ENCODE peak calls at places on chromosomes 6 and 20, in seven cellular contexts. One of them, this sample, is unnamed.

GRCh38 chr6:13181398-13181797 is 146.9 kb downstream of the TBC1D7 start:
- DNase-seq in MM.1S: no peak
- DNase-seq in stomach: no peak
- DNase-seq in GM23248: no peak
- DNase-seq in H7: no peak
- DNase-seq in sigmoid colon: no peak
- DNase-seq in psoas muscle: no peak
- DNase-seq in this sample: no peak

GRCh38 chr20:54180931-54181330 is 7.1 kb upstream of the CYP24A1 start:
- DNase-seq in psoas muscle: no peak
- DNase-seq in sigmoid colon: no peak
- DNase-seq in MM.1S: no peak
- DNase-seq in stomach: no peak
- DNase-seq in H7: no peak
- DNase-seq in GM23248: no peak
- DNase-seq in this sample: no peak

GRCh38 chr6:11231108-11231463 is 1.4 kb downstream of the NEDD9 start:
- DNase-seq in MM.1S: no peak
- DNase-seq in stomach: no peak
- DNase-seq in GM23248: no peak
- DNase-seq in sigmoid colon: no peak
- DNase-seq in H7: no peak
- DNase-seq in psoas muscle: no peak
- DNase-seq in this sample: no peak

GRCh38 chr6:111871725-111872520 is 1.3 kb downstream of the FYN start:
- DNase-seq in MM.1S: no peak
- DNase-seq in stomach: no peak
- DNase-seq in GM23248: peak; percentile 59
- DNase-seq in sigmoid colon: peak; percentile 72
- DNase-seq in psoas muscle: no peak
- DNase-seq in H7: no peak
- DNase-seq in this sample: no peak

GRCh38 chr6:15874351-15874750 is 211.5 kb upstream of the DTNBP1 start:
- DNase-seq in MM.1S: no peak
- DNase-seq in GM23248: no peak
- DNase-seq in sigmoid colon: no peak
- DNase-seq in stomach: no peak
- DNase-seq in H7: no peak
- DNase-seq in psoas muscle: no peak
- DNase-seq in this sample: no peak

GRCh38 chr20:51382986-51383821 is 159.3 kb downstream of the NFATC2 start:
- DNase-seq in GM23248: peak; percentile 58
- DNase-seq in H7: no peak
- DNase-seq in psoas muscle: no peak
- DNase-seq in sigmoid colon: peak; percentile 72
- DNase-seq in MM.1S: no peak
- DNase-seq in stomach: peak; percentile 71
- DNase-seq in this sample: peak; percentile 68

GRCh38 chr6:130500693-130501092 is 134.9 kb downstream of the TMEM200A start:
- DNase-seq in GM23248: peak; percentile 88
- DNase-seq in sigmoid colon: no peak
- DNase-seq in MM.1S: no peak
- DNase-seq in stomach: no peak
- DNase-seq in psoas muscle: no peak
- DNase-seq in H7: no peak
- DNase-seq in this sample: no peak

GRCh38 chr6:6751197-6751596 is 162.7 kb downstream of the LY86 start:
- DNase-seq in H7: no peak
- DNase-seq in GM23248: no peak
- DNase-seq in MM.1S: no peak
- DNase-seq in sigmoid colon: no peak
- DNase-seq in psoas muscle: no peak
- DNase-seq in stomach: no peak
- DNase-seq in this sample: no peak

GRCh38 chr20:9223296-9223695 is 154.4 kb downstream of the PLCB4 start:
- DNase-seq in MM.1S: peak; percentile 50
- DNase-seq in psoas muscle: no peak
- DNase-seq in stomach: no peak
- DNase-seq in GM23248: no peak
- DNase-seq in sigmoid colon: no peak
- DNase-seq in H7: no peak
- DNase-seq in this sample: no peak

GRCh38 chr6:124795879-124796838 is 166.1 kb upstream of the RNF217 start:
- DNase-seq in MM.1S: peak; percentile 12
- DNase-seq in H7: peak; percentile 22
- DNase-seq in stomach: no peak
- DNase-seq in psoas muscle: no peak
- DNase-seq in GM23248: peak; percentile 25
- DNase-seq in sigmoid colon: no peak
- DNase-seq in this sample: peak; percentile 6

GRCh38 chr20:6614836-6615235 is 152.7 kb upstream of the BMP2 start:
- DNase-seq in GM23248: no peak
- DNase-seq in sigmoid colon: no peak
- DNase-seq in MM.1S: no peak
- DNase-seq in psoas muscle: no peak
- DNase-seq in stomach: no peak
- DNase-seq in H7: no peak
- DNase-seq in this sample: no peak

GRCh38 chr6:32946893-32947292 is 6.0 kb downstream of the HLA-DMA start:
- DNase-seq in MM.1S: no peak
- DNase-seq in stomach: no peak
- DNase-seq in sigmoid colon: no peak
- DNase-seq in psoas muscle: no peak
- DNase-seq in GM23248: no peak
- DNase-seq in H7: no peak
- DNase-seq in this sample: no peak

GRCh38 chr6:32944265-32944664 is 3.4 kb upstream of the HLA-DMB start:
- DNase-seq in psoas muscle: no peak
- DNase-seq in stomach: peak; percentile 45
- DNase-seq in sigmoid colon: no peak
- DNase-seq in H7: no peak
- DNase-seq in MM.1S: peak; percentile 80
- DNase-seq in GM23248: no peak
- DNase-seq in this sample: no peak

GRCh38 chr6:32943864-32944263 is 3.0 kb upstream of the HLA-DMB start:
- DNase-seq in sigmoid colon: no peak
- DNase-seq in MM.1S: no peak
- DNase-seq in stomach: no peak
- DNase-seq in H7: no peak
- DNase-seq in GM23248: no peak
- DNase-seq in psoas muscle: no peak
- DNase-seq in this sample: no peak

GRCh38 chr6:32945953-32946352 is 5.1 kb upstream of the HLA-DMB start:
- DNase-seq in GM23248: no peak
- DNase-seq in MM.1S: no peak
- DNase-seq in sigmoid colon: no peak
- DNase-seq in H7: no peak
- DNase-seq in stomach: no peak
- DNase-seq in psoas muscle: no peak
- DNase-seq in this sample: no peak

GRCh38 chr6:32945106-32945761 is 4.4 kb upstream of the HLA-DMB start:
- DNase-seq in GM23248: peak; percentile 35
- DNase-seq in H7: no peak
- DNase-seq in sigmoid colon: no peak
- DNase-seq in stomach: no peak
- DNase-seq in psoas muscle: no peak
- DNase-seq in MM.1S: no peak
- DNase-seq in this sample: no peak
- H3K4me3 ChIP-seq in GM23248: no peak overlapping the region
- H3K4me3 ChIP-seq in H7: no peak overlapping the region
- H3K4me3 ChIP-seq in sigmoid colon: no peak overlapping the region
- H3K4me3 ChIP-seq in stomach: no peak overlapping the region
- H3K4me3 ChIP-seq in psoas muscle: no peak overlapping the region
- H3K4me3 ChIP-seq in MM.1S: no peak overlapping the region
- H3K4me3 ChIP-seq in this sample: no peak overlapping the region

DNA sequence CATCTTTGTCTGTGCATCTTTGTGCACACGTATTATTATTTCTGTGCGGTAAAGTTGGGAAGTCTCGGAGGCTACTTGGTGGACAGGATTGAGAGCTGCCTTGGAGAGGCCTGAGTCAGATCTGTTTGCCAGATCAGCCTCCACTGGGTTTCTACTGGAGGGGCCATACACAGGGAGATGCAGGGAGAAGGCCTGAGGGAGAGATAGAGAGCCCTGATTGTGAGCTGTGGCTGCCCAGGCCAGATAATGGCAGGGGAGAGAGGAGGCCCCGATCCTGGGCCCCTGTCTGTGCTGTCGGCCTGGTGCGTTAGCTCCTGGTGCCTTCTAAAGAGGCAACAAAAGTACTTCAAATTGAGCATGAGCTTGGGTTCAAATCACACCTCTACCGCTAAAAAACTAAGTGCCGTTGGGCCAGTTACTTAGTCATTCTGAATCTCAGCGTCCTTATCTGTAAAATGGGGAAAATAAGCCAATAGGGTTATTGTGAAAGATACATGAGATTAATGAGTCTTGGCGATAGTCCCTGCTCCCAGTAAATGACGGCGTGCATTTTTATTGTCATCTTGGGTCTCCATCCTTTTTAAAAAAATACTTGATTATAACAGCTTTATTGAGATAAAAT is 27.6 kb upstream of the ADA start:
- DNase-seq in stomach: no peak
- DNase-seq in H7: no peak
- DNase-seq in MM.1S: no peak
- DNase-seq in GM23248: no peak
- DNase-seq in psoas muscle: no peak
- DNase-seq in sigmoid colon: no peak
- DNase-seq in this sample: no peak
- H3K36me3 ChIP-seq in stomach: no peaks in the 10 kb centered on the region
- H3K36me3 ChIP-seq in H7: no peaks in the 10 kb centered on the region
- H3K36me3 ChIP-seq in MM.1S: no peaks in the 10 kb centered on the region
- H3K36me3 ChIP-seq in GM23248: no peaks in the 10 kb centered on the region
- H3K36me3 ChIP-seq in psoas muscle: no peaks in the 10 kb centered on the region
- H3K36me3 ChIP-seq in sigmoid colon: no peaks in the 10 kb centered on the region
- H3K36me3 ChIP-seq in this sample: no peaks in the 10 kb centered on the region

DNA sequence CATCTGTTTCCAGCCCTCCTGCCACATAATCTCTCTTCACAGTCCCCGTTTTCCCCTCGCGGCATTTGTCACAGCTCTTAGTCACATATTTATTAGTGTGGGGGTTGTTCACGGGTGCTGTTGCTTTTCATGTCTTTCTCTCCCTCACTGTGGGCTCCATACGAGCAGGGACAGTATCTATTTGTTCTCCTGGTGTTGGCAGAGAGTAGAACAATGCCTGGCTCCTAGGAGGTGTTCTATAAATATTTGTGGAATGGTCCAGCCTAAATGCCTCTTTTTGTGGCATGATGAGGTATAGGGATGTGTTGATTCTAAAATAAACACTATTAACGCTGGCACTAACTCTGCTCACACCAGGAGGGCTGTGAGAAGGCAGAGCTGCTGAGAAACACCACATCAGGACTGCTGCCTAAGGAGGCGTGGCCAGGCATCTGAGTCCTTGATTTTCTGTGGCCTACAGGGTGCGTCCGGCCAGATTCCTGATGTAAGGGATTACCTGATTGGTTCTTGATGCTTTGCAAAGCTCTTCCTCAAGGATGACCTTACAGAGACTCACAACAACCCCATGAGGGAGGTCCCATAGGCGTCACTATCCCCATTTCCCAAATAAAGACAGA is 219.8 kb upstream of the ARID1B start:
- DNase-seq in stomach: peak; percentile 62
- DNase-seq in MM.1S: no peak
- DNase-seq in GM23248: peak; percentile 44
- DNase-seq in H7: peak; percentile 72
- DNase-seq in sigmoid colon: no peak
- DNase-seq in psoas muscle: no peak
- DNase-seq in this sample: no peak
- H3K4me3 ChIP-seq in stomach: no peak overlapping the region
- H3K4me3 ChIP-seq in MM.1S: no peak overlapping the region
- H3K4me3 ChIP-seq in GM23248: no peak overlapping the region
- H3K4me3 ChIP-seq in H7: no peak overlapping the region
- H3K4me3 ChIP-seq in sigmoid colon: no peak overlapping the region
- H3K4me3 ChIP-seq in psoas muscle: no peak overlapping the region
- H3K4me3 ChIP-seq in this sample: no peak overlapping the region

GRCh38 chr6:170537329-170537728 is 15.8 kb downstream of the PSMB1 start:
- DNase-seq in H7: no peak
- DNase-seq in sigmoid colon: no peak
- DNase-seq in MM.1S: no peak
- DNase-seq in GM23248: no peak
- DNase-seq in stomach: no peak
- DNase-seq in psoas muscle: no peak
- DNase-seq in this sample: no peak
- H3K36me3 ChIP-seq in H7: peaks cover 44% of the 10 kb centered on the region
- H3K36me3 ChIP-seq in sigmoid colon: peaks cover 59% of the 10 kb centered on the region
- H3K36me3 ChIP-seq in MM.1S: peaks cover 3% of the 10 kb centered on the region
- H3K36me3 ChIP-seq in GM23248: peaks cover 87% of the 10 kb centered on the region
- H3K36me3 ChIP-seq in stomach: peaks cover 59% of the 10 kb centered on the region
- H3K36me3 ChIP-seq in psoas muscle: peaks cover 100% of the 10 kb centered on the region
- H3K36me3 ChIP-seq in this sample: peaks cover 2% of the 10 kb centered on the region

GRCh38 chr20:2840967-2841531 is 504 bp downstream of the VPS16 start:
- DNase-seq in psoas muscle: peak; percentile 82
- DNase-seq in H7: peak; percentile 80
- DNase-seq in stomach: peak; percentile 35
- DNase-seq in GM23248: peak; percentile 85
- DNase-seq in sigmoid colon: peak; percentile 86
- DNase-seq in MM.1S: peak; percentile 29
- DNase-seq in this sample: peak; percentile 77

GRCh38 chr20:2838847-2839671 is 1.4 kb downstream of the PCED1A start:
- DNase-seq in stomach: no peak
- DNase-seq in sigmoid colon: no peak
- DNase-seq in H7: peak; percentile 20
- DNase-seq in GM23248: no peak
- DNase-seq in psoas muscle: no peak
- DNase-seq in MM.1S: no peak
- DNase-seq in this sample: no peak

GRCh38 chr20:2840138-2840966 is at the start of the genes PCED1A and VPS16:
- DNase-seq in GM23248: peak; percentile 95
- DNase-seq in MM.1S: peak; percentile 82
- DNase-seq in stomach: peak; percentile 89
- DNase-seq in sigmoid colon: peak; percentile 93
- DNase-seq in psoas muscle: peak; percentile 90
- DNase-seq in H7: peak; percentile 98
- DNase-seq in this sample: peak; percentile 90

GRCh38 chr20:2838170-2838797 is 2.2 kb downstream of the PCED1A start:
- DNase-seq in GM23248: no peak
- DNase-seq in psoas muscle: no peak
- DNase-seq in sigmoid colon: no peak
- DNase-seq in MM.1S: no peak
- DNase-seq in H7: peak; percentile 12
- DNase-seq in stomach: no peak
- DNase-seq in this sample: no peak

GRCh38 chr20:2839732-2840137 is 720 bp downstream of the PCED1A start:
- DNase-seq in GM23248: no peak
- DNase-seq in sigmoid colon: no peak
- DNase-seq in H7: no peak
- DNase-seq in psoas muscle: no peak
- DNase-seq in stomach: no peak
- DNase-seq in MM.1S: no peak
- DNase-seq in this sample: no peak
- H3K4me3 ChIP-seq in GM23248: peak overlapping the region; percentile 90
- H3K4me3 ChIP-seq in sigmoid colon: no peak overlapping the region
- H3K4me3 ChIP-seq in H7: peak overlapping the region; percentile 75
- H3K4me3 ChIP-seq in psoas muscle: peak overlapping the region; percentile 88
- H3K4me3 ChIP-seq in stomach: peak overlapping the region; percentile 77
- H3K4me3 ChIP-seq in MM.1S: peak overlapping the region; percentile 97
- H3K4me3 ChIP-seq in this sample: peak overlapping the region; percentile 91

This sample was measured in Caco-2.